ENCODE peak calls at places on chromosomes 5 and 9, in nine cellular contexts. M is kidney tubule cell, B is NCI-H774, D is B cell, P is mucosa of descending colon, J is NCI-H2171 treated with DMSO at 0.1 percent for 48 hours, R is tibial nerve, F is epithelial cell of prostate, Y is ACHN. N is an unnamed sample.

GRCh38 chr9:4272141-4272540 is 27.7 kb downstream of the GLIS3 start:
- DNase-seq in R (no peak), J (no peak), P (no peak), B (no peak), D (no peak), Y (no peak), F (no peak), M (no peak), N (no peak)

GRCh38 chr5:41427505-41427904 is 82.9 kb downstream of the PLCXD3 start:
- DNase-seq in J (no peak), Y (no peak), D (no peak), B (no peak), M (no peak), F (no peak), R (no peak), P (no peak), N (no peak)

GRCh38 chr5:161691911-161692310 is 6.4 kb downstream of the GABRA6 start:
- DNase-seq in J (peak; percentile 0), B (no peak), Y (no peak), M (no peak), P (no peak), D (no peak), F (no peak), R (no peak), N (no peak)

GRCh38 chr9:1939926-1940368 is 75.2 kb upstream of the SMARCA2 start:
- DNase-seq in J (peak; percentile 72), R (no peak), F (no peak), Y (peak; percentile 29), M (peak; percentile 46), D (peak; percentile 43), P (peak; percentile 26), B (peak; percentile 27), N (peak; percentile 25)

GRCh38 chr5:141519605-141520288 is 30.9 kb downstream of the PCDHGC5 start:
- DNase-seq in D (no peak), F (no peak), J (no peak), P (no peak), B (no peak), Y (no peak), R (no peak), M (no peak), N (no peak)

GRCh38 chr5:88368201-88368600 is 99.6 kb upstream of the TMEM161B start:
- DNase-seq in D (no peak), J (no peak), B (no peak), P (no peak), Y (no peak), F (no peak), R (no peak), M (peak; percentile 34), N (no peak)

GRCh38 chr5:40623480-40624420 is 56.0 kb upstream of the PTGER4 start:
- DNase-seq in F (no peak), J (no peak), M (no peak), B (no peak), Y (no peak), D (no peak), R (no peak), P (peak; percentile 51), N (no peak)

GRCh38 chr5:149961186-149961685 is 678 bp downstream of the SLC26A2 start:
- DNase-seq in F (no peak), D (peak; percentile 6), R (no peak), P (no peak), J (no peak), Y (peak; percentile 10), M (no peak), B (no peak), N (no peak)

GRCh38 chr9:129458663-129459549 is 162.0 kb downstream of the C9orf50 start:
- DNase-seq in M (no peak), P (peak; percentile 49), Y (no peak), R (no peak), F (no peak), B (no peak), J (peak; percentile 99), D (peak; percentile 71), N (no peak)

GRCh38 chr9:104091708-104092107 is 2.4 kb upstream of the SMC2 start:
- DNase-seq in B (peak; percentile 77), R (no peak), J (no peak), D (peak; percentile 7), Y (no peak), M (peak; percentile 34), F (no peak), P (peak; percentile 64), N (no peak)

GRCh38 chr9:127586537-127586936 is 25.5 kb upstream of the STXBP1 start:
- DNase-seq in B (peak; percentile 81), D (peak; percentile 64), J (peak; percentile 74), R (peak; percentile 88), M (peak; percentile 76), F (no peak), Y (peak; percentile 79), P (peak; percentile 94), N (peak; percentile 36)

GRCh38 chr9:127347831-127348699 is 48.9 kb upstream of the SLC2A8 start:
- DNase-seq in J (peak; percentile 71), R (no peak), B (no peak), M (peak; percentile 5), P (no peak), F (peak; percentile 14), D (no peak), Y (peak; percentile 51), N (no peak)

GRCh38 chr5:179269781-179270543 is 75.3 kb downstream of the ADAMTS2 start:
- DNase-seq in B (no peak), D (no peak), M (no peak), J (no peak), R (no peak), F (no peak), P (no peak), Y (no peak), N (no peak)

GRCh38 chr5:132388244-132389050 is 18.9 kb downstream of the SLC22A5 start:
- DNase-seq in P (peak; percentile 40), R (no peak), J (no peak), M (peak; percentile 72), F (no peak), B (no peak), D (no peak), Y (peak; percentile 65), N (peak; percentile 58)

GRCh38 chr5:141039061-141039460 is 12.1 kb upstream of the PCDHB1 start:
- DNase-seq in F (no peak), J (no peak), D (no peak), R (no peak), B (no peak), M (no peak), P (no peak), Y (no peak), N (no peak)

GRCh38 chr5:32274548-32275420 is 38.0 kb downstream of the MTMR12 start:
- DNase-seq in M (no peak), D (no peak), F (no peak), P (no peak), J (no peak), Y (no peak), B (no peak), R (no peak), N (no peak)

GRCh38 chr5:78972654-78973428 is 12.3 kb downstream of the ARSB start:
- DNase-seq in P (peak; percentile 72), D (no peak), B (no peak), M (no peak), R (peak; percentile 47), F (no peak), J (peak; percentile 5), Y (no peak), N (no peak)

GRCh38 chr9:21744874-21745273 is 57.6 kb upstream of the MTAP start:
- DNase-seq in F (no peak), D (no peak), J (no peak), Y (no peak), M (no peak), R (no peak), P (no peak), B (no peak), N (no peak)

GRCh38 chr9:121914017-121914595 is 179.0 kb downstream of the TTLL11 start:
- DNase-seq in F (no peak), J (no peak), M (no peak), D (no peak), B (no peak), R (no peak), Y (no peak), P (peak; percentile 67), N (no peak)

GRCh38 chr5:140796718-140797095 is 2.1 kb downstream of the PCDHA2 start:
- DNase-seq in J (no peak), M (no peak), Y (no peak), B (no peak), D (no peak), R (no peak), P (no peak), F (no peak), N (no peak)

GRCh38 chr5:61357745-61358144 is 25.7 kb downstream of the ZSWIM6 start:
- DNase-seq in Y (no peak), J (no peak), M (peak; percentile 36), F (no peak), P (no peak), B (no peak), R (no peak), D (peak; percentile 27), N (no peak)

GRCh38 chr9:137096785-137097546 is 10.2 kb downstream of the MAN1B1 start:
- DNase-seq in M (no peak), D (no peak), R (no peak), J (no peak), P (no peak), Y (no peak), B (no peak), F (no peak), N (no peak)

GRCh38 chr9:131500939-131501541 is 1.7 kb upstream of the POMT1 start:
- DNase-seq in J (peak; percentile 15), Y (peak; percentile 57), B (no peak), F (peak; percentile 69), R (no peak), M (peak; percentile 75), P (no peak), D (no peak), N (peak; percentile 18)

GRCh38 chr5:40383719-40384651 is 295.7 kb upstream of the PTGER4 start:
- DNase-seq in Y (no peak), B (no peak), M (peak; percentile 91), R (no peak), J (no peak), D (no peak), P (no peak), F (no peak), N (peak; percentile 26)